ENCODE peak calls at places on chromosomes 13 and 19, in four cellular contexts. P is left ventricle myocardium inferior, F is foreskin keratinocyte, Z is GM20000. O is an unnamed sample.

GRCh38 chr13:33509642-33510229 is 224.2 kb upstream of the STARD13 start:
- DNase-seq in Z (no peak), P (peak), F (peak), O (no peak)

GRCh38 chr13:67366533-67366932 is 136.4 kb upstream of the PCDH9 start:
- DNase-seq in P (no peak), F (no peak), Z (no peak), O (no peak)

GRCh38 chr19:17779281-17779930 is 15.5 kb upstream of the B3GNT3 start:
- DNase-seq in F (peak), P (no peak), Z (no peak), O (no peak)

GRCh38 chr19:13053761-13054604 is 48.7 kb downstream of the LYL1 start:
- DNase-seq in P (peak), F (peak), Z (no peak), O (no peak)

GRCh38 chr13:74444161-74444571 is 310.0 kb upstream of the KLF12 start:
- DNase-seq in Z (no peak), P (no peak), F (peak), O (no peak)

GRCh38 chr19:4015705-4016402 is 8.3 kb downstream of the PIAS4 start:
- DNase-seq in F (no peak), Z (no peak), P (peak), O (no peak)

GRCh38 chr13:74316531-74316930 is 182.3 kb upstream of the KLF12 start:
- DNase-seq in Z (no peak), P (no peak), F (no peak), O (no peak)

GRCh38 chr13:35266412-35266811 is 210.1 kb downstream of the MAB21L1 start:
- DNase-seq in F (no peak), P (no peak), Z (no peak), O (no peak)

GRCh38 chr13:78589206-78589605 is 14.1 kb downstream of the POU4F1 start:
- DNase-seq in Z (peak), P (peak), F (no peak), O (no peak)

GRCh38 chr13:111156421-111156820 is 41.3 kb downstream of the ARHGEF7 start:
- DNase-seq in P (no peak), F (no peak), Z (no peak), O (no peak)

GRCh38 chr19:12783226-12783848 is 7.9 kb upstream of the JUNB start:
- DNase-seq in Z (peak), P (no peak), F (no peak), O (no peak)

GRCh38 chr13:53151692-53152421 is 123.2 kb downstream of the OLFM4 start:
- DNase-seq in P (no peak), Z (peak), F (no peak), O (peak)

GRCh38 chr19:35792888-35793287 is 17.5 kb downstream of the ARHGAP33 start:
- DNase-seq in F (no peak), Z (no peak), P (no peak), O (no peak)

GRCh38 chr19:45258862-45259261 is 7.8 kb downstream of the MARK4 start:
- DNase-seq in P (no peak), Z (no peak), F (no peak), O (no peak)

GRCh38 chr19:44539236-44539819 is 9.9 kb upstream of the CEACAM20 start:
- DNase-seq in F (peak), Z (no peak), P (no peak), O (no peak)

GRCh38 chr19:17114414-17114831 is 38.8 kb downstream of the MYO9B start:
- DNase-seq in F (peak), Z (no peak), P (no peak), O (no peak)

GRCh38 chr19:17684256-17684655 is 3.9 kb downstream of the UNC13A start:
- DNase-seq in P (no peak), F (no peak), Z (no peak), O (no peak)

GRCh38 chr19:2055871-2056809 is 5.1 kb upstream of the MKNK2 start:
- DNase-seq in Z (no peak), F (peak), P (peak), O (no peak)

GRCh38 chr19:501646-502045 is 5.4 kb downstream of the MADCAM1 start:
- DNase-seq in Z (no peak), P (no peak), F (no peak), O (no peak)

GRCh38 chr13:60047943-60048342 is 115.8 kb downstream of the DIAPH3 start:
- DNase-seq in P (no peak), Z (no peak), F (peak), O (no peak)

GRCh38 chr13:114017966-114018365 is 44.1 kb upstream of the C13orf46 start:
- DNase-seq in Z (no peak), P (no peak), F (no peak), O (no peak)

GRCh38 chr13:34611678-34612077 is 330.4 kb upstream of the NBEA start:
- DNase-seq in Z (no peak), P (no peak), F (no peak), O (no peak)

GRCh38 chr19:45173816-45174215 is 4.2 kb downstream of the TRAPPC6A start:
- DNase-seq in Z (no peak), F (no peak), P (no peak), O (no peak)

GRCh38 chr19:52692431-52693008 is 42.3 kb downstream of the ZNF611 start:
- DNase-seq in Z (no peak), F (no peak), P (no peak), O (no peak)

GRCh38 chr13:51534075-51534817 is 50.0 kb upstream of the WDFY2 start:
- DNase-seq in P (peak), Z (peak), F (peak), O (peak)

GRCh38 chr13:88217372-88217771 is 546.2 kb downstream of the SLITRK5 start:
- DNase-seq in Z (no peak), F (peak), P (no peak), O (no peak)

GRCh38 chr19:30339624-30340525 is 32.3 kb upstream of the ZNF536 start:
- DNase-seq in P (no peak), Z (no peak), F (no peak), O (no peak)

GRCh38 chr13:41651413-41652068 is 194.2 kb downstream of the RGCC start:
- DNase-seq in Z (no peak), F (no peak), P (no peak), O (no peak)

GRCh38 chr13:41652735-41653361 is 195.5 kb downstream of the RGCC start:
- DNase-seq in Z (peak), F (no peak), P (no peak), O (no peak)

GRCh38 chr13:41650706-41651105 is 193.4 kb downstream of the RGCC start:
- DNase-seq in Z (no peak), P (no peak), F (no peak), O (no peak)

GRCh38 chr13:41648314-41648935 is 191.1 kb downstream of the RGCC start:
- DNase-seq in Z (no peak), P (no peak), F (peak), O (no peak)

DNA sequence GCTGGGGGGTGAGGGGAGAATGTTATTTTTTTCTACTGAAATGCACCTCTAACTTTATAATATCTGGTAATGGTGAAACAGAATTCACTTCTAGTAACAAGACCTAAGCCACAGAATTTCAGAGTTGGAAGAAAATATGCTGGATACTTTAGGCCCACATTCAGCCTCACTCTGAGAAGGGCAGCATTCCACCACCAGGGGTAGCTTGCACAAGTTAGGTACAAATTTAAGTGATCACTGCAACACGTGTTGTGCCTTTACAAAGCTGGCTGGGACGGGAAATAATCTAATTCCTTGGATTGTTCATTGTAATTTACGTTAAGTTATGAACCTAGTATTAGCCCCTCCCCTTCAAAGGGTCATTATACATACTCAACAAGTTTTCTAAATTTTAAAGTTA is 192.3 kb downstream of the RGCC start:
- DNase-seq in F (no peak), Z (no peak), P (no peak), O (no peak)
- TF ChIP-seq CTCF in F (peak), Z (no peak), P (peak), O (no peak)

GRCh38 chr19:15253513-15253912 is 21.3 kb upstream of the EPHX3 start:
- DNase-seq in Z (no peak), P (no peak), F (no peak), O (no peak)

GRCh38 chr19:15251010-15251748 is 18.9 kb upstream of the EPHX3 start:
- DNase-seq in F (no peak), P (no peak), Z (no peak), O (no peak)

GRCh38 chr19:15253076-15253475 is 20.8 kb upstream of the EPHX3 start:
- DNase-seq in P (no peak), Z (no peak), F (no peak), O (no peak)

GRCh38 chr19:15251749-15252397 is 19.6 kb upstream of the EPHX3 start:
- DNase-seq in Z (no peak), F (no peak), P (peak), O (no peak)

DNA sequence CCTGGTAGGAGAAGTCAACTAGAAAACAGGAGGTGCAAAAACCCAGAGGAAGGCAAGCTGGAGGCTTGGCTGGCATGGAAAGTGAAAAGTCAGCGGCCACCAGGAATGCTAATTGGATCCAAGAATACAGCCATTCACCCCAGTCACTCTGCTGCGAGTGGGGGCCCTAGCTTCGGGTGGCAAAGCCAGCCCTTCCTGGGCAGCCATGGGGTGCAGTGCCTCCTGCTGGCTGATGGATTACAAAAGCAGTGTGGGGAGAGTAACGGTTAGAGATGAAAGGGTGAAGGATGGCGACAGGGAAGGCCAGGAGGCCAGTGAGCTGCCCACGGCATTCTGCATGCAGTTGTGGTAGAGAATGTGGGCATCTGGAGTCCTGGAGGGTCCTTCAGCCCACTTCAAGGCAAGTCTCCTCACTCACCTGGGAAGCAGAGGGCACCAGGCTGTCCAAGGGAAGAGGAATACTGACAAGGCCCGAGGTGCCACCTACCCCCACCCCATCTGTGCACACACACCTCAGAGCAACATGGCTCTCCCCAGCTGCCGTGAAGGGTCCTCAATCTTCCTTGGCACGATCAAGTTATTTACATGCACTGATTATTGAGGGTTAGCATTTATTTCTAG is 20.3 kb upstream of the EPHX3 start:
- DNase-seq in P (no peak), F (no peak), Z (no peak), O (no peak)
- TF ChIP-seq CTCF in P (peak), F (peak), Z (no peak), O (no peak)

GRCh38 chr13:99297330-99297729 is 9.9 kb downstream of the GPR183 start:
- DNase-seq in Z (no peak), P (no peak), F (no peak), O (no peak)
- TF ChIP-seq CTCF in Z (no peak), P (no peak), F (no peak), O (no peak)

DNA sequence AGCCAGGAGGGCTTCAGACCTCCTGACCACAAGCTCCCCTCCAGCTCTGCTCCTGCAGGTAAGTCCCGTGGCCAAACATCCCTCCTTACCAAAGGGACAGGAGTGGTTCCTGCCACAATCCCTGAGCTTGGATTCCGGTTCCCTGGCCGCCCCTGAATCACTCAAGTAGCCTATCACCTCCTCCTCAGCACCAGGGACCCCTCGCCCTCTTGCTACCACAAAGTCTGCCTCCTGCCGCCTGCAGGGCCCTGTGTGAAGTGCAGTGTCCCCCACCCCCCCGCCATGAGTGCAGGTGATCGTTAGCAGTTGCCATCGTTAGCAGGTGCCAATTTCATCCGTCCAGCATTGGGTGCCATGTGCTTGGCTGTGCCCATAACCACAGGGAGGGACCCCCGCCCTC is 40.8 kb upstream of the RANBP3 start:
- DNase-seq in P (no peak), Z (peak), F (no peak), O (no peak)
- TF ChIP-seq CTCF in P (no peak), Z (no peak), F (no peak), O (no peak)

DNA sequence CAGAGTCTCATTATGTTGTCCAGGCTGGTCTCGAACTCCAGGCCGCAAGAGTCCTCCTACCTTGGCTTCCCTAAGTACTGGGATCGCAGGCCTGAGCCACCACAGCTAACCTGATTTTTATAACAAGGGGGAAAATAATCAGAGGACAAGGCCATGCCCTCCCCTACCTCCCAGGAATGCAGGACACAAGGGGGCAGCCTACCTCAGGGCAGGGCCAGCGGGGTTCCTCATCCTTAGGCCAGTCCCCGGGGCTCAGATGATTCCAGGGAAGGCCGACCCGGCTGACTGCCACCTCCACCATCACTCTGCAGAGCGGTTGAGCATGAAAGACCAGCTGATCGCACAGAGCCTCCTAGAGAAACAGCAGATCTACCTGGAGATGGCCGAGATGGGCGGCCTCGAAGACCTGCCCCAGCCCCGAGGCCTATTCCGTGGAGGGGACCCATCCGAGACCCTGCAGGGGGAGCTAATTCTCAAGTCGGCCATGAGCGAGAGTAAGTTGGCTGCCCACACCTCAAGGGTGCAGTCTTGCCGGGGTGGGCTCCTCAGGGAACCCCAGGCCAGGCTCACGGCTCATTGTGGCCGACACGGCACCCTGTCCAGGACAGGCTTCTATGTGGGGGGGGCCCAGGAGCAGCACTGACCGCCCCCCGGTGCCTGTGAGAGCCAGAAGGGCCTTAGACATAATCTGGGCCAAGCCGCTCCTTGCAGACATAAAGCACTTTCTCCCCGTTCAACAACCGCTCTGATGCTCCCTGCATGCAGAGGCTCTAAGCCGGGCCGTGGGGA is 26.8 kb downstream of the PEX11G start:
- DNase-seq in Z (no peak), P (no peak), F (no peak), O (no peak)
- TF ChIP-seq CTCF in Z (no peak), P (no peak), F (no peak), O (no peak)

O was measured in natural killer cell.